ENCODE peak calls at places on chromosomes 2 and 18, in nine cellular contexts. M, L, V, X, K, H, O, T and P are unnamed samples.

GRCh38 chr2:39228413-39229209 is 15.2 kb downstream of the CDKL4 start:
- DNase-seq in M (no peak), L (peak), V (no peak), X (no peak), K (no peak), H (no peak), O (no peak), T (no peak), P (no peak)

GRCh38 chr18:76490701-76491171 is 4.3 kb downstream of the ZNF516 start:
- DNase-seq in M (peak), L (peak), V (no peak), X (no peak), K (peak), H (peak), O (peak), T (no peak), P (no peak)

GRCh38 chr2:134142903-134143302 is 111.0 kb upstream of the MGAT5 start:
- DNase-seq in M (no peak), L (peak), V (peak), X (no peak), K (peak), H (peak), O (no peak), T (no peak), P (no peak)

GRCh38 chr2:9892236-9892635 is 49.0 kb downstream of the TAF1B start:
- DNase-seq in M (no peak), L (no peak), V (no peak), X (no peak), K (no peak), H (no peak), O (no peak), T (no peak), P (no peak)

GRCh38 chr2:220224711-220225519 is 597.5 kb downstream of the SLC4A3 start:
- DNase-seq in M (no peak), L (peak), V (peak), X (no peak), K (peak), H (peak), O (no peak), T (no peak), P (no peak)

GRCh38 chr18:74896390-74896991 is 298.8 kb downstream of the ZNF407 start:
- DNase-seq in M (no peak), L (no peak), V (peak), X (peak), K (peak), H (peak), O (peak), T (no peak), P (peak)

GRCh38 chr2:241999184-241999583 is 129.7 kb downstream of the RTP5 start:
- DNase-seq in M (no peak), L (no peak), V (no peak), X (no peak), K (no peak), H (no peak), O (no peak), T (peak), P (no peak)

GRCh38 chr18:35041752-35042379 is 653 bp downstream of the MAPRE2 start:
- DNase-seq in M (no peak), L (peak), V (no peak), X (no peak), K (no peak), H (peak), O (peak), T (no peak), P (peak)

GRCh38 chr18:34976899-34977786 is 64.1 kb upstream of the MAPRE2 start:
- DNase-seq in M (peak), L (peak), V (peak), X (peak), K (no peak), H (no peak), O (peak), T (peak), P (peak)

GRCh38 chr2:231992888-231993287 is 31.4 kb downstream of the DIS3L2 start:
- DNase-seq in M (no peak), L (no peak), V (no peak), X (no peak), K (no peak), H (no peak), O (no peak), T (no peak), P (no peak)

GRCh38 chr2:27255660-27256059 is 7.2 kb downstream of the SLC30A3 start:
- DNase-seq in M (no peak), L (peak), V (peak), X (no peak), K (peak), H (peak), O (no peak), T (no peak), P (no peak)

GRCh38 chr18:11324956-11325873 is 175.8 kb upstream of the PIEZO2 start:
- DNase-seq in M (no peak), L (peak), V (peak), X (no peak), K (peak), H (no peak), O (no peak), T (no peak), P (peak)

GRCh38 chr2:40256649-40257048 is 195.2 kb downstream of the SLC8A1 start:
- DNase-seq in M (no peak), L (peak), V (no peak), X (no peak), K (peak), H (peak), O (peak), T (no peak), P (no peak)

GRCh38 chr2:49686897-49687442 is 532.7 kb upstream of the FSHR start:
- DNase-seq in M (no peak), L (no peak), V (no peak), X (no peak), K (no peak), H (no peak), O (no peak), T (no peak), P (no peak)

GRCh38 chr2:70795164-70795995 is 4.9 kb upstream of the FIGLA start:
- DNase-seq in M (no peak), L (no peak), V (no peak), X (no peak), K (no peak), H (no peak), O (no peak), T (no peak), P (no peak)

GRCh38 chr2:118689456-118689855 is 158.0 kb downstream of the EN1 start:
- DNase-seq in M (no peak), L (no peak), V (no peak), X (no peak), K (no peak), H (no peak), O (no peak), T (no peak), P (no peak)

GRCh38 chr2:1183300-1183699 is 230.0 kb upstream of the TPO start:
- DNase-seq in M (no peak), L (no peak), V (no peak), X (no peak), K (no peak), H (no peak), O (no peak), T (no peak), P (no peak)

GRCh38 chr18:36187826-36188721 is 777 bp downstream of the MOCOS start:
- DNase-seq in M (no peak), L (peak), V (peak), X (no peak), K (peak), H (peak), O (no peak), T (no peak), P (no peak)

GRCh38 chr2:116737951-116738350 is 1076.5 kb upstream of the DDX18 start:
- DNase-seq in M (no peak), L (no peak), V (no peak), X (no peak), K (no peak), H (no peak), O (no peak), T (no peak), P (no peak)

GRCh38 chr2:134173338-134174016 is 80.4 kb upstream of the MGAT5 start:
- DNase-seq in M (no peak), L (no peak), V (no peak), X (no peak), K (peak), H (peak), O (peak), T (no peak), P (no peak)

GRCh38 chr2:1969701-1970015 is 225.3 kb upstream of the PXDN start:
- DNase-seq in M (no peak), L (no peak), V (no peak), X (no peak), K (no peak), H (no peak), O (no peak), T (no peak), P (no peak)

GRCh38 chr2:103437161-103437560 is 675.3 kb downstream of the TMEM182 start:
- DNase-seq in M (no peak), L (no peak), V (no peak), X (no peak), K (no peak), H (no peak), O (no peak), T (no peak), P (no peak)

GRCh38 chr2:158988501-158988900 is 20.1 kb downstream of the TANC1 start:
- DNase-seq in M (no peak), L (no peak), V (no peak), X (no peak), K (no peak), H (no peak), O (no peak), T (no peak), P (no peak)

GRCh38 chr2:72032481-72033041 is 115.1 kb downstream of the CYP26B1 start:
- DNase-seq in M (no peak), L (no peak), V (no peak), X (no peak), K (peak), H (peak), O (no peak), T (peak), P (no peak)

GRCh38 chr2:180196419-180196977 is 189.4 kb upstream of the CWC22 start:
- DNase-seq in M (no peak), L (no peak), V (no peak), X (no peak), K (no peak), H (peak), O (no peak), T (no peak), P (no peak)

GRCh38 chr2:138730497-138731030 is 49.6 kb downstream of the NXPH2 start:
- DNase-seq in M (no peak), L (no peak), V (no peak), X (no peak), K (no peak), H (no peak), O (no peak), T (no peak), P (no peak)

GRCh38 chr2:137047369-137047768 is 282.0 kb downstream of the THSD7B start:
- DNase-seq in M (no peak), L (no peak), V (no peak), X (no peak), K (no peak), H (no peak), O (no peak), T (no peak), P (no peak)